ENCODE peak calls at places on chromosomes 11 and 22, in ten cellular contexts. A is DMS153; C is Calu3; I is GM04504; M is SHP77; E is mammary epithelial cell; V is HFFc6; K is activated T-cell treated with anti-CD3 and anti-CD28 coated beads for 1 hour; S is stimulated activated CD4-positive, alpha-beta T cell treated with anti-CD3 and anti-CD28 coated beads, Interleukin-2, amount 100 ng/mL, for 48 hours; J is AML-193. D is an unnamed sample.

GRCh38 chr11:64136767-64137166 is 29.1 kb downstream of the MACROD1 start:
- DNase-seq in A (no peak), C (no peak), I (no peak), M (no peak), E (no peak), V (no peak), K (no peak), S (no peak), J (no peak), D (no peak)

GRCh38 chr11:76664578-76665061 is 5.9 kb downstream of the LRRC32 start:
- DNase-seq in A (no peak), C (no peak), I (no peak), M (no peak), E (no peak), V (no peak), K (no peak), S (no peak), J (no peak), D (no peak)

GRCh38 chr11:89125298-89125697 is 52.4 kb upstream of the TYR start:
- DNase-seq in A (no peak), C (no peak), I (no peak), M (no peak), E (no peak), V (no peak), K (no peak), S (no peak), J (no peak), D (no peak)

GRCh38 chr11:130413383-130414106 is 14.9 kb downstream of the ADAMTS8 start:
- DNase-seq in A (no peak), C (no peak), I (peak; percentile 78), M (no peak), E (peak; percentile 94), V (peak; percentile 93), K (no peak), S (no peak), J (no peak), D (no peak)

GRCh38 chr11:26442131-26442530 is 110.2 kb downstream of the ANO3 start:
- DNase-seq in A (no peak), C (no peak), I (peak; percentile 59), M (no peak), E (no peak), V (peak; percentile 11), K (no peak), S (no peak), J (no peak), D (no peak)

GRCh38 chr11:76238551-76238950 is 32.2 kb upstream of the WNT11 start:
- DNase-seq in A (no peak), C (no peak), I (no peak), M (no peak), E (no peak), V (no peak), K (no peak), S (no peak), J (no peak), D (no peak)

GRCh38 chr22:46666577-46667244 is 46.5 kb downstream of the GRAMD4 start:
- DNase-seq in A (no peak), C (no peak), I (no peak), M (no peak), E (no peak), V (no peak), K (no peak), S (no peak), J (no peak), D (no peak)

GRCh38 chr11:3879967-3880542 is 24.6 kb downstream of the STIM1 start:
- DNase-seq in A (no peak), C (peak; percentile 40), I (no peak), M (no peak), E (no peak), V (no peak), K (no peak), S (no peak), J (no peak), D (no peak)

GRCh38 chr22:25038771-25039170 is 86.3 kb downstream of the KIAA1671 start:
- DNase-seq in A (no peak), C (no peak), I (no peak), M (no peak), E (no peak), V (no peak), K (no peak), S (no peak), J (no peak), D (no peak)

GRCh38 chr11:7516488-7516887 is 2.7 kb downstream of the PPFIBP2 start:
- DNase-seq in A (no peak), C (no peak), I (no peak), M (no peak), E (no peak), V (no peak), K (no peak), S (no peak), J (no peak), D (no peak)

GRCh38 chr11:47532597-47533213 is 20.2 kb downstream of the CELF1 start:
- DNase-seq in A (no peak), C (no peak), I (no peak), M (no peak), E (no peak), V (peak; percentile 9), K (no peak), S (no peak), J (no peak), D (no peak)

GRCh38 chr11:130427581-130428211 is 713 bp downstream of the ADAMTS8 start:
- DNase-seq in A (no peak), C (no peak), I (no peak), M (no peak), E (no peak), V (no peak), K (no peak), S (no peak), J (no peak), D (peak; percentile 56)

D was measured in endothelial cell.